ENCODE peak calls at places on chromosomes 4 and X, in seven cellular contexts. R is breast epithelium, P is left ventricle myocardium inferior, N is mammary epithelial cell, X is stomach, S is astrocyte, Y is left lung. A is an unnamed sample.
A peak's percentile ranks its signal among the peaks of the same experiment; 100 is the strongest.

GRCh38 chr4:73609688-73610087 is 10.5 kb downstream of the RASSF6 start:
- DNase-seq in S (peak; percentile 58), R (no peak), P (no peak), X (no peak), N (peak; percentile 44), Y (no peak), A (no peak)

GRCh38 chr4:25633541-25633940 is 22.1 kb upstream of the SLC34A2 start:
- DNase-seq in P (no peak), S (no peak), Y (no peak), N (no peak), X (no peak), R (no peak), A (no peak)

GRCh38 chrX:145735036-145735435 is 82.6 kb upstream of the SLITRK2 start:
- DNase-seq in Y (no peak), S (peak; percentile 1), N (no peak), X (no peak), R (no peak), P (no peak), A (no peak)

GRCh38 chr4:2402053-2402452 is 16.4 kb downstream of the ZFYVE28 start:
- DNase-seq in N (peak; percentile 21), P (peak; percentile 73), R (peak; percentile 32), X (peak; percentile 81), Y (peak; percentile 69), S (peak; percentile 10), A (peak; percentile 68)

GRCh38 chr4:24727390-24727789 is 68.0 kb upstream of the SOD3 start:
- DNase-seq in Y (no peak), X (no peak), R (no peak), P (no peak), N (no peak), S (no peak), A (no peak)

GRCh38 chr4:148514041-148514440 is 71.8 kb upstream of the NR3C2 start:
- DNase-seq in N (peak; percentile 17), R (no peak), P (no peak), S (peak; percentile 25), Y (no peak), X (no peak), A (no peak)

GRCh38 chr4:73593631-73594241 is 26.5 kb downstream of the RASSF6 start:
- DNase-seq in P (no peak), N (no peak), S (no peak), R (no peak), Y (no peak), X (no peak), A (no peak)

GRCh38 chr4:1053080-1053661 is 41.7 kb downstream of the FGFRL1 start:
- DNase-seq in Y (no peak), N (no peak), R (no peak), S (no peak), P (no peak), X (peak; percentile 24), A (no peak)

GRCh38 chr4:174454815-174455473 is 67.3 kb downstream of the HPGD start:
- DNase-seq in R (no peak), N (no peak), S (no peak), P (no peak), X (peak; percentile 57), Y (no peak), A (no peak)

GRCh38 chrX:47498411-47498810 is 15.4 kb upstream of the ZNF41 start:
- DNase-seq in N (no peak), Y (no peak), S (no peak), P (no peak), X (no peak), R (no peak), A (no peak)

GRCh38 chr4:2304877-2305561 is 43.1 kb upstream of the MXD4 start:
- DNase-seq in X (peak; percentile 10), Y (no peak), P (no peak), S (no peak), N (no peak), R (peak; percentile 10), A (no peak)

GRCh38 chr4:123785515-123785914 is 388.9 kb downstream of the SPRY1 start:
- DNase-seq in Y (no peak), R (peak; percentile 59), S (peak; percentile 99), N (peak; percentile 85), P (peak; percentile 52), X (peak; percentile 27), A (no peak)

GRCh38 chrX:130155564-130155963 is 10.1 kb downstream of the AIFM1 start:
- DNase-seq in X (no peak), Y (no peak), R (no peak), P (no peak), N (no peak), S (peak; percentile 51), A (no peak)

GRCh38 chr4:126046081-126046614 is 731.4 kb downstream of the FAT4 start:
- DNase-seq in X (no peak), Y (no peak), R (no peak), N (no peak), P (no peak), S (peak; percentile 41), A (no peak)

GRCh38 chr4:109067509-109068205 is 234.8 kb downstream of the COL25A1 start:
- DNase-seq in X (no peak), R (no peak), P (peak; percentile 23), S (peak; percentile 53), Y (no peak), N (no peak), A (no peak)

GRCh38 chr4:79083406-79084010 is 144.3 kb upstream of the PAQR3 start:
- DNase-seq in S (no peak), R (peak; percentile 27), X (no peak), Y (no peak), P (no peak), N (no peak), A (no peak)

GRCh38 chr4:79088991-79089705 is 149.9 kb upstream of the PAQR3 start:
- DNase-seq in S (no peak), X (no peak), Y (no peak), P (no peak), N (no peak), R (no peak), A (no peak)

GRCh38 chr4:79081973-79082372 is 142.7 kb upstream of the PAQR3 start:
- DNase-seq in R (no peak), S (no peak), N (no peak), P (no peak), Y (no peak), X (no peak), A (no peak)

GRCh38 chr4:79082988-79083387 is 143.8 kb upstream of the PAQR3 start:
- DNase-seq in Y (no peak), S (no peak), P (no peak), X (no peak), R (no peak), N (no peak), A (no peak)

GRCh38 chr4:79087091-79087490 is 147.9 kb upstream of the PAQR3 start:
- DNase-seq in S (no peak), Y (no peak), R (no peak), N (no peak), P (no peak), X (no peak), A (no peak)
- H3K9me3 ChIP-seq in S (no peaks in the 10 kb centered on the region), Y (peaks cover 11% of the 10 kb centered on the region), R (no peaks in the 10 kb centered on the region), N (no peaks in the 10 kb centered on the region), P (peaks cover 8% of the 10 kb centered on the region), X (no peaks in the 10 kb centered on the region), A (peaks cover 8% of the 10 kb centered on the region)

GRCh38 chr4:83699358-83699757 is 163.4 kb downstream of the GPAT3 start:
- DNase-seq in N (no peak), X (no peak), P (no peak), S (no peak), R (no peak), Y (no peak), A (no peak)

GRCh38 chr4:83704786-83705185 is 168.9 kb downstream of the GPAT3 start:
- DNase-seq in N (no peak), X (no peak), R (no peak), S (no peak), P (no peak), Y (no peak), A (no peak)

GRCh38 chr4:83701041-83701440 is 165.1 kb downstream of the GPAT3 start:
- DNase-seq in P (no peak), S (no peak), R (no peak), Y (no peak), X (no peak), N (no peak), A (no peak)
- H3K27ac ChIP-seq in P (no peak overlapping the region), S (no peak overlapping the region), R (no peak overlapping the region), Y (no peak overlapping the region), X (no peak overlapping the region), N (no peak overlapping the region), A (no peak overlapping the region)

GRCh38 chr4:155122382-155122781 is 86.1 kb upstream of the NPY2R start:
- DNase-seq in Y (no peak), R (no peak), P (no peak), X (no peak), N (no peak), S (no peak), A (no peak)
- H3K9me3 ChIP-seq in Y (no peaks in the 10 kb centered on the region), R (no peaks in the 10 kb centered on the region), P (no peaks in the 10 kb centered on the region), X (no peaks in the 10 kb centered on the region), N (no peaks in the 10 kb centered on the region), S (peaks cover 6% of the 10 kb centered on the region), A (no peaks in the 10 kb centered on the region)

DNA sequence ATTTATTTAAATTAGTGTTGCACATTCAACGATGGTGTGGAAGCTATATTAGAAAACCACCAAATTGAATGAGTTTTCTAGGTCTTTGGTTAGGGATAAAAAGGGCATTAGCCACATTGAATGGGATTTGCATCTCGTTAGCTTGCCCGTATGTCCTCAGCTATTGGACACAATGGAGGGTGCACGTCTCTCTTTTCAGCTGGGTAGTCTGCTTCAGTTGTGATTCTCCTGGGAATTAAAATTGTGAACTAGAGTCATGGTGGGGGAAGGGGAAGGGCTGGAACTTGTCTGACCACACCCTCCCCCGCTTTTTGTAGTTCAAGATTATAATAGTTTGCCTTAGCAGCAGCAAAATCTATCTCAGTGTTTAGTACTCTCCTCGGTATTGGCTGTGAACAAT is 23.3 kb downstream of the TRIM2 start:
- DNase-seq in P (no peak), R (no peak), S (no peak), N (no peak), Y (no peak), X (no peak), A (no peak)
- H3K27ac ChIP-seq in P (no peak overlapping the region), R (no peak overlapping the region), S (no peak overlapping the region), N (no peak overlapping the region), Y (no peak overlapping the region), X (peak overlapping the region; percentile 9), A (no peak overlapping the region)

GRCh38 chrX:67781132-67781531 is 237.3 kb downstream of the AR start:
- DNase-seq in P (no peak), Y (no peak), X (no peak), N (no peak), S (no peak), R (no peak), A (no peak)

GRCh38 chrX:67780694-67781109 is 236.9 kb downstream of the AR start:
- DNase-seq in Y (peak; percentile 84), P (peak; percentile 67), R (no peak), N (peak; percentile 9), S (peak; percentile 96), X (peak; percentile 36), A (peak; percentile 74)

GRCh38 chrX:67777148-67777547 is 233.3 kb downstream of the AR start:
- DNase-seq in N (no peak), R (no peak), P (no peak), S (no peak), Y (no peak), X (no peak), A (no peak)

GRCh38 chrX:67784712-67785111 is 240.9 kb downstream of the AR start:
- DNase-seq in N (no peak), Y (no peak), S (no peak), P (no peak), R (no peak), X (no peak), A (no peak)

GRCh38 chrX:67779099-67779498 is 235.3 kb downstream of the AR start:
- DNase-seq in N (no peak), S (no peak), Y (peak; percentile 43), X (no peak), R (no peak), P (no peak), A (peak; percentile 39)
- H3K9me3 ChIP-seq in N (peaks cover 5% of the 10 kb centered on the region), S (no peaks in the 10 kb centered on the region), Y (no peaks in the 10 kb centered on the region), X (no peaks in the 10 kb centered on the region), R (no peaks in the 10 kb centered on the region), P (no peaks in the 10 kb centered on the region), A (peaks cover under 1% of the 10 kb centered on the region)

GRCh38 chr4:87527446-87528240 is 1.5 kb downstream of the SPARCL1 start:
- DNase-seq in S (no peak), R (no peak), N (no peak), Y (no peak), X (no peak), P (peak; percentile 28), A (no peak)
- H3K27ac ChIP-seq in S (no peak overlapping the region), R (peak overlapping the region; percentile 89), N (no peak overlapping the region), Y (peak overlapping the region; percentile 89), X (peak overlapping the region; percentile 83), P (peak overlapping the region; percentile 93), A (peak overlapping the region; percentile 75)

A was measured in lower lobe of right lung.